ENCODE peak calls at places on chromosomes 1 and 21, in four cellular contexts. V is left ventricle myocardium inferior; R is stomach; O is CD8-positive, alpha-beta T cell. Q is an unnamed sample.

GRCh38 chr1:27575861-27576331 is 28.0 kb downstream of the AHDC1 start:
- DNase-seq in R (peak; percentile 84), V (peak; percentile 85), O (no peak), Q (no peak)

GRCh38 chr21:17513214-17514123 is 626 bp downstream of the CXADR start:
- DNase-seq in R (peak; percentile 52), O (peak; percentile 52), V (no peak), Q (no peak)

GRCh38 chr1:35442737-35443136 is 114.5 kb downstream of the KIAA0319L start:
- DNase-seq in O (peak; percentile 55), R (no peak), V (no peak), Q (no peak)

GRCh38 chr1:29638281-29638680 is 402.0 kb downstream of the PTPRU start:
- DNase-seq in V (no peak), R (no peak), O (no peak), Q (no peak)

GRCh38 chr1:150161747-150162581 is 12.2 kb downstream of the PLEKHO1 start:
- DNase-seq in O (no peak), R (no peak), V (no peak), Q (no peak)

GRCh38 chr1:215526147-215526845 is 40.8 kb upstream of the KCTD3 start:
- DNase-seq in V (no peak), R (no peak), O (no peak), Q (no peak)

GRCh38 chr1:155186266-155186954 is 12.8 kb downstream of the TRIM46 start:
- DNase-seq in R (peak; percentile 57), O (no peak), V (peak; percentile 3), Q (peak; percentile 69)

GRCh38 chr1:183870351-183871077 is 65.6 kb downstream of the RGL1 start:
- DNase-seq in O (no peak), V (peak; percentile 61), R (no peak), Q (no peak)

GRCh38 chr1:53398585-53399365 is 60.4 kb upstream of the DMRTB1 start:
- DNase-seq in O (no peak), R (no peak), V (no peak), Q (peak; percentile 47)

GRCh38 chr1:221940631-221941030 is 198.7 kb upstream of the DUSP10 start:
- DNase-seq in R (no peak), V (no peak), O (no peak), Q (no peak)

GRCh38 chr1:24526940-24527542 is 24.4 kb downstream of the RCAN3 start:
- DNase-seq in V (no peak), R (no peak), O (no peak), Q (no peak)

GRCh38 chr1:231866392-231867331 is 240.1 kb downstream of the DISC1 start:
- DNase-seq in V (peak; percentile 38), R (peak; percentile 59), O (peak; percentile 75), Q (no peak)

GRCh38 chr1:91770675-91771074 is 115.3 kb downstream of the TGFBR3 start:
- DNase-seq in O (no peak), V (no peak), R (no peak), Q (no peak)

GRCh38 chr1:63618001-63618400 is 24.8 kb downstream of the PGM1 start:
- DNase-seq in O (no peak), V (no peak), R (no peak), Q (no peak)

GRCh38 chr1:191498318-191498717 is 659.9 kb upstream of the RGS18 start:
- DNase-seq in R (no peak), V (no peak), O (no peak), Q (no peak)

GRCh38 chr1:231037585-231038517 is 2.2 kb downstream of the FAM89A start:
- DNase-seq in V (no peak), O (no peak), R (no peak), Q (no peak)

GRCh38 chr1:208158640-208159541 is 85.3 kb downstream of the PLXNA2 start:
- DNase-seq in R (no peak), V (no peak), O (no peak), Q (no peak)

GRCh38 chr1:113811353-113811887 is 856 bp downstream of the RSBN1 start:
- DNase-seq in O (no peak), R (no peak), V (no peak), Q (no peak)

GRCh38 chr1:224542783-224543440 is 73.2 kb upstream of the CNIH3 start:
- DNase-seq in O (no peak), V (no peak), R (no peak), Q (no peak)

GRCh38 chr21:32624726-32625125 is 12.5 kb upstream of the CFAP298 start:
- DNase-seq in O (no peak), R (no peak), V (no peak), Q (no peak)

GRCh38 chr1:221431068-221431651 is 310.7 kb downstream of the DUSP10 start:
- DNase-seq in R (no peak), O (no peak), V (no peak), Q (no peak)

GRCh38 chr1:97603218-97603617 is 317.6 kb downstream of the DPYD start:
- DNase-seq in V (no peak), R (no peak), O (no peak), Q (no peak)

GRCh38 chr1:84582802-84583587 is 8.8 kb upstream of the CTBS start:
- DNase-seq in V (no peak), R (no peak), O (no peak), Q (no peak)

GRCh38 chr1:150563340-150564038 is 14.3 kb downstream of the ADAMTSL4 start:
- DNase-seq in O (peak; percentile 66), R (peak; percentile 90), V (peak; percentile 75), Q (peak; percentile 75)

GRCh38 chr1:204495078-204495753 is 611 bp upstream of the PIK3C2B start:
- DNase-seq in V (no peak), R (no peak), O (no peak), Q (no peak)
- H3K4me3 ChIP-seq in V (peak overlapping the region; percentile 87), R (peak overlapping the region; percentile 63), O (peak overlapping the region; percentile 64), Q (peak overlapping the region; percentile 98)

GRCh38 chr1:162206749-162207635 is 137.5 kb downstream of the NOS1AP start:
- DNase-seq in V (no peak), O (no peak), R (peak; percentile 77), Q (no peak)
- H3K27ac ChIP-seq in V (peak overlapping the region; percentile 8), O (no peak overlapping the region), R (peak overlapping the region; percentile 83), Q (peak overlapping the region; percentile 9)

GRCh38 chr1:9626201-9626608 is 25.3 kb upstream of the PIK3CD start:
- DNase-seq in O (no peak), V (no peak), R (no peak), Q (no peak)

GRCh38 chr1:9631613-9632012 is 19.9 kb upstream of the PIK3CD start:
- DNase-seq in O (no peak), V (no peak), R (no peak), Q (no peak)

GRCh38 chr1:9630331-9631081 is 21.0 kb upstream of the PIK3CD start:
- DNase-seq in R (no peak), V (no peak), O (peak; percentile 75), Q (no peak)

GRCh38 chr1:9628541-9629444 is 22.7 kb upstream of the PIK3CD start:
- DNase-seq in O (peak; percentile 84), R (no peak), V (no peak), Q (no peak)

GRCh38 chr1:9629445-9630201 is 21.9 kb upstream of the PIK3CD start:
- DNase-seq in R (peak; percentile 46), O (peak; percentile 88), V (peak; percentile 59), Q (no peak)
- H3K4me3 ChIP-seq in R (peak overlapping the region; percentile 23), O (peak overlapping the region; percentile 98), V (no peak overlapping the region), Q (no peak overlapping the region)

GRCh38 chr1:61253059-61253735 is 170.8 kb downstream of the NFIA start:
- DNase-seq in V (peak; percentile 73), R (peak; percentile 76), O (no peak), Q (no peak)
- H3K27ac ChIP-seq in V (peak overlapping the region; percentile 88), R (peak overlapping the region; percentile 70), O (no peak overlapping the region), Q (peak overlapping the region; percentile 32)

DNA sequence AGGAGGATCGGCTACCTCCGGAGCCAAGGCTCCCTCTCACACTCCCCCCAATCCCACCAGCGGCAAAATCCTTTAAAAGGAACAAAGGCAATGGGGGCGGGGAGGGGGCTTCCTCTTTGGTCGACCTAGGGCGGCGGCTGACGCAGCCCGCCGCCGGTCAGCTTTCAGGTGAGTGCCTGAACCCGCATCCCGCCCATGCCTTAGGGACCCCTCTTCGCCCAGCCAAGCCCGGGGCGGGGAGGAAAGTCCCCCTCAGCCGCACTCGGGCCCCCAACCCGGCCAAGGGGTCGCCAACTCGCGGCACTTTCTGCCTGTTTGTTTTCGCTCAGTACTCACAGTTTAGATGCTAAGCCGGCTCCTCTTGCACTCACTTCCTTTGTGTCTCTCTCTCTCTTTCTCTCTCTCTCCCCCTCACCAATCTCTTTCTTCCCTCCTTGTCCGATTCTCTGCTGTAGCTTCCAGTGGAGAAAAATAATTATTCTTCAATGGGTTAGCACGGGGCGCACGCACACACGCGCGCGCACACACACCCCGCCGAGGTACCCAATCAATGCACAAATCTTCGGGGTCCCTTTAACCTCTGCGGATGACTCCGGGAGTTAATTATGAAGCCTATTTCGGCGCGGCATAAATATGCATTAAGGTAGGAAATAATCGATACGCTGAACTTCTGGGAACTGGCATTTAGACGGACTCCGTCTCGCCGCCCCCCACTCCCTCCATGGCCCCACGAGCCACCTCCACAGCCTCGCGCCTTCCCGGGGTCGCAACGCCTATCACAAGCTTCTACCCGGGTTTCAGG is at the start of gene BLACAT1:
- DNase-seq in O (no peak), V (no peak), R (no peak), Q (no peak)
- H3K4me3 ChIP-seq in O (peak within 1 kb of the TSS; percentile 41), V (peak within 1 kb of the TSS; percentile 40), R (peak within 1 kb of the TSS; percentile 26), Q (peak within 1 kb of the TSS; percentile 53)

DNA sequence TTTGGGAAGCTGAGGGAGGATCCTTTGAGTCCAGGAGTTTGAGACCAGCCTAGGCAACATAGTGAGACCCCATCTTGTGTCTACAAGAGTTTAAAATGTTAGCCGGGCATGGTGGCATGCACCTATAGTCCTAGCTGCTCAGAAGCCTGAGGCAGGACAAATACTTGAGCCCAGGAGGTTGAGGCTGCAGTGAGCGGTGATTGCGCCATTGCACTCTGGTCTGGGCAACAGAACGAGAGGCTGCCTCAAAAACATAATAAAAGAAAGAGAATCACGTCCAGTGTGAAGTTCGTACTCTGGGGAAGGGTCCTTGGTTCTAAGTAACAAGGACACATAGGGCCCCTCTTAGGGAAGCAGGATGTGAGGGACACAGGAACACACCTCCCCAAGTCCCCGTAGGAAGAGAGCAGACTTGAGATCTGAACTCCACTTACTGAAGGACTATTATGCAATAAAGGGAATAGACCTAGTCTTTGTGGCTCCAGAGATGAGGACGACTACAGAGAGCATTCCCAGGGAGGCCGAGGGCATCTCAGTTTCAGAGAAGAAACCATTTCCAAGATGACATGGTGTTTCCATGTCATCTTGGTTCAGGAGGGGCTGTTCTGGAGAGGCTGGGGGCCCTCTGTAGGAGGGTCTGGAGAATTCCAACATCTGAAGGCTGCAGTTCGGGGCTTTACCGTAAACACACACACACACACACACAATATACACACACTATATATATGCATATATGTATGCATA is 10.8 kb upstream of the ENO1 start:
- DNase-seq in R (no peak), V (no peak), O (no peak), Q (no peak)
- H3K27ac ChIP-seq in R (peak overlapping the region; percentile 66), V (peak overlapping the region; percentile 82), O (no peak overlapping the region), Q (peak overlapping the region; percentile 58)

GRCh38 chr1:109546311-109547109 is 1.9 kb upstream of the GNAI3 start:
- DNase-seq in O (peak; percentile 90), R (peak; percentile 93), V (peak; percentile 83), Q (no peak)
- H3K4me3 ChIP-seq in O (peak overlapping the region; percentile 98), R (peak overlapping the region; percentile 94), V (peak overlapping the region; percentile 91), Q (peak overlapping the region; percentile 90)

GRCh38 chr1:22829001-22829989 is 118.7 kb downstream of the EPHB2 start:
- DNase-seq in R (no peak), V (no peak), O (no peak), Q (no peak)
- H3K27ac ChIP-seq in R (no peak overlapping the region), V (peak overlapping the region; percentile 89), O (no peak overlapping the region), Q (no peak overlapping the region)

DNA sequence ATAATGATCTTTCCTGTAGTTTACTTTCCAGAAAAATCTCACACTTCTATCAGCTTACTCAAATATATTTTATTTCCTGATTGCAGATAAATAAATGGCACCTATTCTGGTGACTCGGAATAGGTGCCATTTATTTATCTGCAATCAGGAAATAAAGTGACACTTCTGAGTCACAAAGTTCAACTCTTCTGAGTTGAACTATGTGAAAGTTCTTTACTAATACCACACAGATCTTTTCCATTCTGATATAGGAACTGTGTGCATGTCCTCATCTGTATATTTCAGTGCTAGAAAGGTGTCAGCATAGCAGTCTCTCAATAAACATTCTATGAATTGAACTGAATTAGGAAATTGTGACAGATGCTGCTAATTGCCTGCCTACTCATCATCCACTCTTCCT is 4.9 kb upstream of the VCAM1 start:
- DNase-seq in V (no peak), O (no peak), R (no peak), Q (no peak)
- H3K4me3 ChIP-seq in V (no peak overlapping the region), O (no peak overlapping the region), R (no peak overlapping the region), Q (no peak overlapping the region)

Q was measured in coronary artery.